ENCODE peak calls at places on chromosomes 5 and 9, in seven cellular contexts. H is left ventricle myocardium inferior; V is HCT116; S is kidney; Q is naive thymus-derived CD4-positive, alpha-beta T cell; F is fibroblast of lung; B is K562. L is an unnamed sample.

GRCh38 chr9:32264171-32264862 is 120.1 kb upstream of the ACO1 start:
- DNase-seq in H (no peak), V (no peak), S (no peak), Q (no peak), F (peak; percentile 1), B (peak; percentile 3), L (peak; percentile 34)

GRCh38 chr5:74766348-74766886 is 500 bp downstream of the GFM2 start:
- DNase-seq in H (no peak), V (peak; percentile 41), S (no peak), Q (peak; percentile 47), F (peak; percentile 73), B (peak; percentile 63), L (peak; percentile 57)

GRCh38 chr5:93088566-93088965 is 492.5 kb downstream of the NR2F1-AS1 start:
- DNase-seq in H (no peak), V (no peak), S (no peak), Q (no peak), F (no peak), B (no peak), L (no peak)

GRCh38 chr5:108382784-108383358 is 973 bp upstream of the FBXL17 start:
- DNase-seq in H (no peak), V (no peak), S (no peak), Q (peak; percentile 57), F (no peak), B (no peak), L (no peak)

GRCh38 chr5:39213437-39214207 is 5.7 kb downstream of the FYB1 start:
- DNase-seq in H (no peak), V (no peak), S (no peak), Q (peak; percentile 59), F (no peak), B (no peak), L (no peak)

GRCh38 chr9:98315067-98315453 is 59.6 kb upstream of the TBC1D2 start:
- DNase-seq in H (no peak), V (no peak), S (peak; percentile 41), Q (no peak), F (no peak), B (no peak), L (no peak)

GRCh38 chr5:178671745-178672144 is 44.9 kb upstream of the CLK4 start:
- DNase-seq in H (no peak), V (no peak), S (no peak), Q (no peak), F (no peak), B (no peak), L (no peak)

GRCh38 chr5:181221105-181221791 is 1.8 kb upstream of the TRIM41 start:
- DNase-seq in H (no peak), V (no peak), S (no peak), Q (peak; percentile 72), F (no peak), B (no peak), L (no peak)

GRCh38 chr9:134328841-134329575 is 2.8 kb downstream of the RXRA start:
- DNase-seq in H (peak; percentile 68), V (no peak), S (peak; percentile 83), Q (no peak), F (peak; percentile 46), B (no peak), L (peak; percentile 89)

GRCh38 chr5:32848681-32849080 is 137.6 kb downstream of the NPR3 start:
- DNase-seq in H (no peak), V (no peak), S (no peak), Q (no peak), F (peak; percentile 21), B (no peak), L (no peak)

GRCh38 chr5:13378073-13378472 is 566.4 kb downstream of the DNAH5 start:
- DNase-seq in H (no peak), V (no peak), S (no peak), Q (no peak), F (no peak), B (no peak), L (no peak)

GRCh38 chr9:13971415-13971814 is 342.5 kb downstream of the NFIB start:
- DNase-seq in H (no peak), V (no peak), S (no peak), Q (no peak), F (no peak), B (no peak), L (no peak)

GRCh38 chr5:38323645-38324295 is 65.4 kb downstream of the EGFLAM start:
- DNase-seq in H (no peak), V (no peak), S (no peak), Q (no peak), F (peak; percentile 14), B (no peak), L (no peak)

GRCh38 chr5:76986828-76987526 is 34.1 kb downstream of the CRHBP start:
- DNase-seq in H (no peak), V (no peak), S (no peak), Q (no peak), F (no peak), B (peak; percentile 17), L (no peak)

GRCh38 chr9:130156672-130157071 is 15.5 kb upstream of the NCS1 start:
- DNase-seq in H (no peak), V (no peak), S (no peak), Q (no peak), F (no peak), B (no peak), L (no peak)

GRCh38 chr9:90007516-90008430 is 403.0 kb downstream of the GADD45G start:
- DNase-seq in H (no peak), V (no peak), S (no peak), Q (no peak), F (peak; percentile 81), B (no peak), L (peak; percentile 94)

GRCh38 chr9:86503926-86504325 is 149.7 kb upstream of the TUT7 start:
- DNase-seq in H (no peak), V (no peak), S (no peak), Q (no peak), F (no peak), B (no peak), L (no peak)

GRCh38 chr5:146042628-146043279 is 62.6 kb downstream of the PLAC8L1 start:
- DNase-seq in H (no peak), V (peak; percentile 27), S (no peak), Q (no peak), F (peak; percentile 54), B (peak; percentile 68), L (no peak)

GRCh38 chr9:136287960-136288753 is 15.7 kb downstream of the CCDC187 start:
- DNase-seq in H (no peak), V (no peak), S (peak; percentile 53), Q (no peak), F (no peak), B (no peak), L (no peak)

GRCh38 chr9:134683714-134684374 is 42.2 kb downstream of the COL5A1 start:
- DNase-seq in H (no peak), V (no peak), S (peak; percentile 48), Q (no peak), F (no peak), B (no peak), L (no peak)

DNA sequence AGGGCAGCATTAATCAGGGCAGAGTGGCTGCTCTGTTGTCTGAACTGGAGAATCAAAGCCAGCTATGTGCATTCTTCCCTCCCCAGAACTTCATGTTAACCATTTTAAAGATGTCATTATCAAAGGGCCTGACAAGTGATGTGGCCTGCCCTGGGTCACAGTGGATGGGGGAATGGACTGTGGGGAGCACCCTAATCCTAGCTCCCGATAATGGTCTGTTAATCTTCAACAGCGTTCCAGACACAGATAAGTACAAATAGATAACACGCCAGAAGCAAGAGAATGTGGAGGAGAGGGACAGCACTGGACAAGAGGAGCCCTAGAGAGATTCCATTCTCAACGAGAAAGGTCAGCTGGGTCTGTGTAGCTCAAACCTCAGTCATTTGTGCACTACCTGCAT is 77.5 kb downstream of the DPYSL3 start:
- DNase-seq in H (no peak), V (no peak), S (no peak), Q (no peak), F (no peak), B (no peak), L (no peak)
- H3K4me1 ChIP-seq in H (peaks cover 65% of the 10 kb centered on the region), V (no peaks in the 10 kb centered on the region), S (no peaks in the 10 kb centered on the region), Q (no peaks in the 10 kb centered on the region), F (peaks cover 3% of the 10 kb centered on the region), B (no peaks in the 10 kb centered on the region), L (peaks cover 30% of the 10 kb centered on the region)

DNA sequence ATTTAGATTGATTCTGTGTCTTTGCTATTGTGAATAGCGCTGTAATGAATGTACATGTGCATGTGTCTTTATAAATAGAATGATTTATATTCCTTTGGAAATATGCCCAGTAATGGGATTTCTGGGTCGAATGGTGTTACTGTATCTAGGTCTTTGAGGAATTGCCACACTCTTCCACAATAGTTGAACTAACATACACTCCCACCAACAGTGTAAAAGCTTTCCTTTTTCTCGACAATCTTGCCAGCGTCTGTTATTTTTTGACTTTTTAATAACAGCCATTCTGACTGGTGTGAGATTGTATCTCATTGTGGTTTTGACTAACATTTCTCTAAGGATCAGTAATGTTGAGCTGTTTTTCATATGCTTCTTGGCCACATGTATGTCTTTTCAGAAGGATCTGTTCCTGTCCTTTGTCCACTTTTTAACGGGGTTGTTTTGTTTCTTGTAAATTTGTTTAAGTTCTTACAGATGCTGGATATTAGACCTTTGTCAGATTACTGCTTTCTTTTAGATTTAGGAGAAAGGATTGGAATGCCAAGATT is 125.0 kb upstream of the NR5A1 start:
- DNase-seq in H (no peak), V (no peak), S (no peak), Q (no peak), F (peak; percentile 65), B (no peak), L (no peak)
- H3K27ac ChIP-seq in H (no peak overlapping the region), V (no peak overlapping the region), S (no peak overlapping the region), Q (no peak overlapping the region), F (no peak overlapping the region), B (peak overlapping the region; percentile 10), L (no peak overlapping the region)

GRCh38 chr9:112755675-112756074 is 5.1 kb downstream of the SNX30 start:
- DNase-seq in H (no peak), V (no peak), S (no peak), Q (no peak), F (peak; percentile 28), B (no peak), L (no peak)

GRCh38 chr9:112757300-112757883 is 6.8 kb downstream of the SNX30 start:
- DNase-seq in H (no peak), V (no peak), S (no peak), Q (no peak), F (peak; percentile 41), B (no peak), L (no peak)

GRCh38 chr9:112754578-112754977 is 4.0 kb downstream of the SNX30 start:
- DNase-seq in H (no peak), V (peak; percentile 49), S (no peak), Q (peak; percentile 45), F (peak; percentile 42), B (no peak), L (no peak)

GRCh38 chr9:112753725-112754124 is 3.2 kb downstream of the SNX30 start:
- DNase-seq in H (no peak), V (peak; percentile 36), S (no peak), Q (no peak), F (peak; percentile 71), B (no peak), L (no peak)

GRCh38 chr9:112755059-112755458 is 4.5 kb downstream of the SNX30 start:
- DNase-seq in H (no peak), V (no peak), S (no peak), Q (no peak), F (peak; percentile 42), B (no peak), L (no peak)
- H3K4me1 ChIP-seq in H (peaks cover 71% of the 10 kb centered on the region), V (peaks cover 22% of the 10 kb centered on the region), S (peaks cover 7% of the 10 kb centered on the region), Q (peaks cover 42% of the 10 kb centered on the region), F (peaks cover 26% of the 10 kb centered on the region), B (peaks cover 15% of the 10 kb centered on the region), L (no peaks in the 10 kb centered on the region)

DNA sequence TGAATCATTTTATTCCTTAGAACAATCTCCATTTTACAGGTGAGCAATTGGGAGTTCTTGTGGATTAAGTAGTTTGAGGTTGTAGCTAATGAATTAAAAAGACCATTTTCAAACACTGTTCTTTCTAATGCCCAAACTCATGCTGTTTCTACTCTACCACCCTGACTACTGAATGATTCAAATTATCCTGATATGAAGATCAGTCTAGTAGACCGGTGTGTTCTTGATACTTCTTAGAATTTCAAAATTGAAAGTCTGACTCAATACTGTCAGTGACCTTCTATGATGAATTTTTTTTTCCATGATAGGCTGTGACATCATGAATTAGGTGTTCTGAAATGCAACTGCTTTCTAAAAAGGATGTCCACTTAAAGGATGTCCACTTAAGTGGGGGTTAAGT is 515.5 kb downstream of the DMAC1 start:
- DNase-seq in H (no peak), V (no peak), S (no peak), Q (no peak), F (no peak), B (no peak), L (no peak)
- H3K27ac ChIP-seq in H (no peak overlapping the region), V (no peak overlapping the region), S (no peak overlapping the region), Q (no peak overlapping the region), F (no peak overlapping the region), B (no peak overlapping the region), L (no peak overlapping the region)